ENCODE peak calls at places on chromosomes 4 and X, in four cellular contexts. One of them, this sample, is unnamed.

GRCh38 chr4:176102414-176102813 is 36.8 kb downstream of the WDR17 start:
- DNase-seq in IMR-90: no peak
- DNase-seq in neuronal stem cell: no peak
- DNase-seq in H9: no peak
- DNase-seq in this sample: no peak

GRCh38 chr4:101304916-101305315 is 42.4 kb downstream of the PPP3CA start:
- DNase-seq in neuronal stem cell: no peak
- DNase-seq in IMR-90: peak
- DNase-seq in H9: no peak
- DNase-seq in this sample: peak

GRCh38 chrX:43676960-43677582 is 21.0 kb downstream of the MAOA start:
- DNase-seq in IMR-90: no peak
- DNase-seq in neuronal stem cell: peak
- DNase-seq in H9: no peak
- DNase-seq in this sample: peak

GRCh38 chr4:147044241-147044640 is 98.6 kb upstream of the TTC29 start:
- DNase-seq in IMR-90: no peak
- DNase-seq in neuronal stem cell: no peak
- DNase-seq in H9: no peak
- DNase-seq in this sample: no peak

GRCh38 chr4:173457893-173458292 is 59.0 kb upstream of the SCRG1 start:
- DNase-seq in IMR-90: no peak
- DNase-seq in neuronal stem cell: no peak
- DNase-seq in H9: no peak
- DNase-seq in this sample: no peak

GRCh38 chr4:6941796-6942195 is 32.2 kb downstream of the TBC1D14 start:
- DNase-seq in IMR-90: no peak
- DNase-seq in H9: no peak
- DNase-seq in neuronal stem cell: no peak
- DNase-seq in this sample: no peak

GRCh38 chr4:183458005-183458404 is 13.6 kb downstream of the CDKN2AIP start:
- DNase-seq in neuronal stem cell: no peak
- DNase-seq in H9: no peak
- DNase-seq in IMR-90: no peak
- DNase-seq in this sample: no peak

GRCh38 chr4:139887378-139887801 is 221.8 kb downstream of the MGST2 start:
- DNase-seq in IMR-90: peak
- DNase-seq in H9: no peak
- DNase-seq in neuronal stem cell: no peak
- DNase-seq in this sample: peak

GRCh38 chr4:162560073-162560472 is 396.3 kb upstream of the FSTL5 start:
- DNase-seq in neuronal stem cell: no peak
- DNase-seq in IMR-90: no peak
- DNase-seq in H9: no peak
- DNase-seq in this sample: no peak

GRCh38 chrX:124805486-124805885 is 459.1 kb downstream of the SH2D1A start:
- DNase-seq in neuronal stem cell: no peak
- DNase-seq in IMR-90: no peak
- DNase-seq in H9: no peak
- DNase-seq in this sample: no peak

GRCh38 chr4:9703391-9703790 is 78.0 kb upstream of the DRD5 start:
- DNase-seq in neuronal stem cell: peak
- DNase-seq in H9: peak
- DNase-seq in IMR-90: no peak
- DNase-seq in this sample: no peak

GRCh38 chr4:82989567-82990429 is 20.8 kb downstream of the LIN54 start:
- DNase-seq in neuronal stem cell: no peak
- DNase-seq in IMR-90: peak
- DNase-seq in H9: no peak
- DNase-seq in this sample: peak

GRCh38 chr4:5517372-5517771 is 191.0 kb downstream of the EVC2 start:
- DNase-seq in H9: no peak
- DNase-seq in neuronal stem cell: no peak
- DNase-seq in IMR-90: peak
- DNase-seq in this sample: peak

GRCh38 chrX:150517303-150517896 is 51.0 kb upstream of the MTM1 start:
- DNase-seq in IMR-90: peak
- DNase-seq in H9: no peak
- DNase-seq in neuronal stem cell: no peak
- DNase-seq in this sample: peak

DNA sequence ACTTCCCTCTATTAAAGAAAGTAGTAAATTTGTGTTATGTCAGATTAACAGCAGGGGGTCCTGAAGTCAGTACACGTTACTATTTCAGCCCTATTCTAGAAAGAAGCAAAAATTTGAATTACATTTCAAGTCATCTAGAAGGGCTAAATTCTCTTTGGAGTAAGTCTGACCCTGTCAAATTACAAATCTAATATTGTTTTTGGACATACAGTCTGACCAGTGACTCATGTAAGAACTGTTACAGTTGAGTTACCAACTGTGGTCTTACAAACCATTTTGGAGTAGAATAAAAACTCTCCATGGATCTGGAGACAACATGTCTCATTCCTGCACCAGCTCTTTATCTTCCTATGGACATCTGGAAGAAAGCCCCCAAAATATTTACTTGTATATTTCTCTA is 36.0 kb upstream of the GYPA start:
- DNase-seq in H9: no peak
- DNase-seq in neuronal stem cell: no peak
- DNase-seq in IMR-90: no peak
- DNase-seq in this sample: no peak
- H3K9ac ChIP-seq in H9: no peak
- H3K9ac ChIP-seq in neuronal stem cell: no peak
- H3K9ac ChIP-seq in IMR-90: no peak
- H3K9ac ChIP-seq in this sample: no peak

GRCh38 chr4:40573593-40574311 is 55.9 kb downstream of the RBM47 start:
- DNase-seq in H9: no peak
- DNase-seq in IMR-90: peak
- DNase-seq in neuronal stem cell: no peak
- DNase-seq in this sample: no peak

GRCh38 chr4:40577588-40578253 is 51.9 kb downstream of the RBM47 start:
- DNase-seq in neuronal stem cell: no peak
- DNase-seq in H9: no peak
- DNase-seq in IMR-90: no peak
- DNase-seq in this sample: no peak

GRCh38 chr4:40572692-40573287 is 56.9 kb downstream of the RBM47 start:
- DNase-seq in H9: no peak
- DNase-seq in IMR-90: no peak
- DNase-seq in neuronal stem cell: no peak
- DNase-seq in this sample: no peak

GRCh38 chr4:40576651-40577480 is 52.8 kb downstream of the RBM47 start:
- DNase-seq in H9: no peak
- DNase-seq in IMR-90: peak
- DNase-seq in neuronal stem cell: no peak
- DNase-seq in this sample: peak

DNA sequence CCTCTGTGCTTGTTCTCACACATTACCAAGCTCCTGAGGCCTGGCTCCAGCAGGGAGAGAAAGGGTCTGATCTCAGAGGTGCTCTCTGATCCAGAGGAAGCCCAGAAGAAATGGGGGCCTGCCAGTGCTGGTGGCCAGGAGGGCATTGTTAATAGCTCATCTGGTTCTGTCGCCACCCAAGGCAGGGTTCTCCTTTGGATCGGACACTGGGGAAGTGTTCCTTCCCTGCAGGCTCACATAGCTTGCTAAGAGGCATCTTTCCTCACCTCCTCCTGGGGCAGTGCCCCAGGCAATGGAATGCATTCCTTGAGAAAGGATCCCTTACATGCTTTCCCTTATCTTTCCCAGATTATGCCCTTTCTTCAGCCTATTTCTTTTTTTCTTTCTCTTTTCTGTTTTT is 53.8 kb downstream of the RBM47 start:
- DNase-seq in IMR-90: no peak
- DNase-seq in H9: no peak
- DNase-seq in neuronal stem cell: no peak
- DNase-seq in this sample: no peak
- H3K4ac ChIP-seq in IMR-90: peak
- H3K4ac ChIP-seq in H9: no peak
- H3K4ac ChIP-seq in neuronal stem cell: no peak
- H3K4ac ChIP-seq in this sample: no peak

DNA sequence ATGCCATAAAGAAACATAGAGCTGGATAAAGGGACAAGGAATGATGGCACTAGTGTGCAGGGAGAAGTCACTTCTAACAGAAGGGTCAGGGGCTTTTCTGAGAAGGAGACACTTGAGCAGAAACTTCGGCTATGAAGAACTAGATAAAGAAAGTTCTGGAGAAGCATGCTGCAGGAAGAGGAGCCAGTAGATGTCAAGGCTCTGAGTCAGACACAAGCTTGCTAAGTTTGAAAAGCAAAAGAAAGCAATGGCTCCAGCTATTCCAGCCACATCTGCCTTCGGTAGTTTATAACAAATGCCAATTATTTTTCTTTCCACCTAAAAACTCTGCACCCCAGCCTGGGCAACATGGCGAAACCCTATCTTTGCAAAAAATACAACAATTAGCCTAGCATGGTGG is 7.5 kb downstream of the NUDT6 start:
- DNase-seq in neuronal stem cell: no peak
- DNase-seq in H9: no peak
- DNase-seq in IMR-90: peak
- DNase-seq in this sample: peak
- H2AK5ac ChIP-seq in neuronal stem cell: no peak
- H2AK5ac ChIP-seq in H9: no peak
- H2AK5ac ChIP-seq in IMR-90: no peak
- H2AK5ac ChIP-seq in this sample: no peak

DNA sequence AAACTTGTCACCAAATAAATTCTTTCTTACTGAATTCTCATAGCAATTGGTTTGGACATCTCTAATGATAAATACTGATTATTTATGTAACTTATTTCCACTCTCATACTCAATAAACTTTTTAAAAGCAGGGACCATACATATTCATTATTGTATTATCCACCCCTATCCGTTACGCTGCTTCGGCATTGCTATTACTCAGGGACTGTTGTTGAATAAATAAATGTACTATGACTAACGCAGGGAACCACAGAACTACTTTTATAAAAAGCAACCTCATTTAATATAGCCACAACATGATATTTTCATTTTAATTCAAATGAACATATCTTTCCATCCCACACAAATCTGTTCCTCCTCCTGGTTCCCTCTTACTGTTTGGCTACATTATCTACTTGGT is 14.8 kb upstream of the ANKRD50 start:
- DNase-seq in IMR-90: peak
- DNase-seq in H9: no peak
- DNase-seq in neuronal stem cell: no peak
- DNase-seq in this sample: no peak
- H3K9ac ChIP-seq in IMR-90: no peak
- H3K9ac ChIP-seq in H9: no peak
- H3K9ac ChIP-seq in neuronal stem cell: no peak
- H3K9ac ChIP-seq in this sample: no peak

GRCh38 chrX:427812-428725 is 41.4 kb upstream of the PPP2R3B start:
- DNase-seq in H9: peak
- DNase-seq in neuronal stem cell: peak
- DNase-seq in IMR-90: no peak
- DNase-seq in this sample: peak
- H3K4ac ChIP-seq in H9: no peak
- H3K4ac ChIP-seq in neuronal stem cell: no peak
- H3K4ac ChIP-seq in IMR-90: no peak
- H3K4ac ChIP-seq in this sample: no peak

GRCh38 chr4:40199179-40199670 is 2.4 kb downstream of the RHOH start:
- DNase-seq in H9: no peak
- DNase-seq in neuronal stem cell: no peak
- DNase-seq in IMR-90: no peak
- DNase-seq in this sample: no peak

GRCh38 chr4:40199999-40200880 is 3.4 kb downstream of the RHOH start:
- DNase-seq in IMR-90: peak
- DNase-seq in neuronal stem cell: no peak
- DNase-seq in H9: no peak
- DNase-seq in this sample: peak

GRCh38 chr4:40196724-40197281 is at the start of gene RHOH:
- DNase-seq in neuronal stem cell: no peak
- DNase-seq in H9: no peak
- DNase-seq in IMR-90: no peak
- DNase-seq in this sample: no peak

GRCh38 chr4:40196260-40196659 is 571 bp upstream of the RHOH start:
- DNase-seq in IMR-90: no peak
- DNase-seq in H9: no peak
- DNase-seq in neuronal stem cell: no peak
- DNase-seq in this sample: no peak

GRCh38 chr4:40197879-40198689 is 1.3 kb downstream of the RHOH start:
- DNase-seq in IMR-90: no peak
- DNase-seq in neuronal stem cell: no peak
- DNase-seq in H9: no peak
- DNase-seq in this sample: no peak
- H2AK5ac ChIP-seq in IMR-90: no peak
- H2AK5ac ChIP-seq in neuronal stem cell: no peak
- H2AK5ac ChIP-seq in H9: no peak
- H2AK5ac ChIP-seq in this sample: no peak

This sample was measured in mesenchymal stem cell.